ENCODE peak calls at places on chromosomes 6 and 20, in seven cellular contexts. R is IMR-90, Y is H9, A is mesendoderm, L is trophoblast cell, C is H1, T is mesenchymal stem cell. X is an unnamed sample.

GRCh38 chr6:89080281-89081128 is at the start of gene PNRC1:
- DNase-seq in R (peak; percentile 98), Y (peak; percentile 100), A (peak; percentile 99), L (peak; percentile 100), C (peak; percentile 100), T (peak; percentile 99), X (peak; percentile 99)

GRCh38 chr6:161222706-161223234 is 51.1 kb downstream of the AGPAT4 start:
- DNase-seq in R (no peak), Y (no peak), A (no peak), L (no peak), C (no peak), T (no peak), X (no peak)

GRCh38 chr6:84657486-84657885 is 106.9 kb downstream of the TBX18 start:
- DNase-seq in R (no peak), Y (no peak), A (no peak), L (no peak), C (no peak), T (no peak), X (no peak)

GRCh38 chr20:19789009-19789408 is 31.0 kb downstream of the RIN2 start:
- DNase-seq in R (no peak), Y (no peak), A (peak; percentile 25), L (no peak), C (no peak), T (no peak), X (no peak)

GRCh38 chr6:97674802-97675201 is 391.8 kb upstream of the MMS22L start:
- DNase-seq in R (peak; percentile 90), Y (no peak), A (peak; percentile 17), L (no peak), C (no peak), T (peak; percentile 51), X (no peak)

GRCh38 chr20:51368461-51369211 is 173.9 kb downstream of the NFATC2 start:
- DNase-seq in R (peak; percentile 55), Y (no peak), A (no peak), L (no peak), C (no peak), T (peak; percentile 36), X (no peak)

GRCh38 chr6:116220172-116220571 is 33.7 kb downstream of the TSPYL4 start:
- DNase-seq in R (peak; percentile 10), Y (no peak), A (no peak), L (no peak), C (no peak), T (peak; percentile 54), X (no peak)

GRCh38 chr6:20846602-20847028 is 312.4 kb downstream of the CDKAL1 start:
- DNase-seq in R (peak; percentile 46), Y (no peak), A (no peak), L (no peak), C (no peak), T (peak; percentile 57), X (no peak)

GRCh38 chr20:62936996-62937352 is 973 bp upstream of the GID8 start:
- DNase-seq in R (peak; percentile 83), Y (no peak), A (peak; percentile 67), L (peak; percentile 68), C (no peak), T (peak; percentile 80), X (no peak)

GRCh38 chr6:129598244-129599187 is 111.5 kb downstream of the ARHGAP18 start:
- DNase-seq in R (peak; percentile 84), Y (no peak), A (peak; percentile 75), L (peak; percentile 87), C (no peak), T (peak; percentile 80), X (peak; percentile 65)

GRCh38 chr6:135851442-135852271 is at the start of gene PDE7B:
- DNase-seq in R (peak; percentile 99), Y (peak; percentile 76), A (peak; percentile 79), L (peak; percentile 62), C (peak; percentile 36), T (peak; percentile 97), X (peak; percentile 15)

GRCh38 chr6:66558189-66558588 is 851.2 kb upstream of the EYS start:
- DNase-seq in R (no peak), Y (peak; percentile 30), A (peak; percentile 85), L (no peak), C (no peak), T (no peak), X (no peak)

GRCh38 chr20:6583134-6583738 is 184.2 kb upstream of the BMP2 start:
- DNase-seq in R (peak; percentile 55), Y (peak; percentile 56), A (peak; percentile 85), L (peak; percentile 54), C (peak; percentile 7), T (peak; percentile 68), X (peak; percentile 65)

GRCh38 chr6:14452567-14453527 is 335.3 kb downstream of the CD83 start:
- DNase-seq in R (no peak), Y (no peak), A (no peak), L (peak; percentile 74), C (no peak), T (no peak), X (no peak)

GRCh38 chr6:113995632-113996031 is 24.7 kb upstream of the HDAC2 start:
- DNase-seq in R (peak; percentile 98), Y (peak; percentile 54), A (peak; percentile 95), L (peak; percentile 92), C (no peak), T (peak; percentile 92), X (no peak)

GRCh38 chr20:41004561-41005360 is 23.9 kb upstream of the TOP1 start:
- DNase-seq in R (peak; percentile 44), Y (no peak), A (no peak), L (no peak), C (no peak), T (peak; percentile 52), X (no peak)

GRCh38 chr6:13091192-13091591 is 237.1 kb downstream of the TBC1D7 start:
- DNase-seq in R (no peak), Y (no peak), A (no peak), L (no peak), C (no peak), T (no peak), X (no peak)

GRCh38 chr20:44388466-44389023 is 33.0 kb downstream of the HNF4A start:
- DNase-seq in R (peak; percentile 59), Y (peak; percentile 94), A (peak; percentile 94), L (peak; percentile 95), C (peak; percentile 83), T (peak; percentile 58), X (peak; percentile 62)

GRCh38 chr20:43397147-43397546 is 60.5 kb upstream of the SRSF6 start:
- DNase-seq in R (no peak), Y (no peak), A (no peak), L (no peak), C (no peak), T (no peak), X (no peak)

GRCh38 chr6:125808591-125808990 is 17.8 kb downstream of the NCOA7 start:
- DNase-seq in R (no peak), Y (no peak), A (no peak), L (no peak), C (no peak), T (no peak), X (no peak)
- H3K4me1 ChIP-seq in R (peaks cover 16% of the 10 kb centered on the region), Y (no peaks in the 10 kb centered on the region), A (peaks cover 1% of the 10 kb centered on the region), L (peaks cover 10% of the 10 kb centered on the region), C (no peaks in the 10 kb centered on the region), T (peaks cover 15% of the 10 kb centered on the region), X (peaks cover 2% of the 10 kb centered on the region)

GRCh38 chr20:60867589-60867988 is 384.5 kb upstream of the CDH4 start:
- DNase-seq in R (no peak), Y (no peak), A (no peak), L (no peak), C (no peak), T (no peak), X (no peak)
- H2BK120ac ChIP-seq in R (no peak overlapping the region), Y (no peak overlapping the region), A (no peak overlapping the region), L (no peak overlapping the region), C (no peak overlapping the region), T (no peak overlapping the region), X (no peak overlapping the region)

DNA sequence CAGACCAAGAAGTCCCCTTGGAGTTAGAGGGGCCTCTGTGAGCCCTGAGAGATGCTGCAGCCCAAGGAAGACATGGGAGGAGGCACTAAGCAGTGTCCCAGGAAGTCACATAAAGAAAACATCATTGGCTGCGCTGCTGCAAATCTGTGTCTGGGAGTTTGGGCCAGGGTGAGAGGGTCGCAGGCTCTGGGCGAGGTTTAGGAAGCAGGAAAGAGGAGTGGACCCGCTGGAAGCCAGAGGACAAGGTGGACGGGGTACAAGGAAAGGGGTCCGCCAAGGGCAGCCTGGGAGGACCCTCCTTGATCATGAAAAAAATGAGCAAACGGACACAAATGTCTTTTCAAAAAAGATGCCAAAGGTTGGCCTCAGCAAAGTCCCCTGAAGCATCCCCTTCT is 15.5 kb upstream of the SERPINB1 start:
- DNase-seq in R (no peak), Y (no peak), A (no peak), L (no peak), C (no peak), T (no peak), X (no peak)
- H3K4me1 ChIP-seq in R (peaks cover 29% of the 10 kb centered on the region), Y (peaks cover 11% of the 10 kb centered on the region), A (peaks cover 14% of the 10 kb centered on the region), L (peaks cover 14% of the 10 kb centered on the region), C (peaks cover 11% of the 10 kb centered on the region), T (peaks cover 9% of the 10 kb centered on the region), X (peaks cover 21% of the 10 kb centered on the region)

GRCh38 chr20:21550587-21550986 is 36.7 kb upstream of the NKX2-2 start:
- DNase-seq in R (no peak), Y (no peak), A (no peak), L (no peak), C (no peak), T (no peak), X (no peak)
- H2BK120ac ChIP-seq in R (no peak overlapping the region), Y (no peak overlapping the region), A (no peak overlapping the region), L (no peak overlapping the region), C (no peak overlapping the region), T (no peak overlapping the region), X (no peak overlapping the region)

GRCh38 chr6:31727717-31728671 is 1.1 kb downstream of the DDAH2 start:
- DNase-seq in R (no peak), Y (no peak), A (no peak), L (no peak), C (no peak), T (no peak), X (no peak)

GRCh38 chr6:31730631-31731086 is 1.6 kb upstream of the DDAH2 start:
- DNase-seq in R (no peak), Y (peak; percentile 39), A (no peak), L (peak; percentile 23), C (no peak), T (no peak), X (no peak)

GRCh38 chr6:31729979-31730630 is 1.0 kb upstream of the DDAH2 start:
- DNase-seq in R (peak; percentile 85), Y (peak; percentile 94), A (peak; percentile 94), L (peak; percentile 77), C (peak; percentile 84), T (peak; percentile 92), X (peak; percentile 93)

GRCh38 chr6:31729515-31729978 is 448 bp upstream of the DDAH2 start:
- DNase-seq in R (peak; percentile 79), Y (peak; percentile 95), A (peak; percentile 97), L (peak; percentile 85), C (peak; percentile 87), T (peak; percentile 95), X (peak; percentile 92)

GRCh38 chr6:31728767-31729514 is at the start of gene DDAH2:
- DNase-seq in R (no peak), Y (no peak), A (no peak), L (peak; percentile 65), C (no peak), T (no peak), X (no peak)
- H3K4me1 ChIP-seq in R (peaks cover 3% of the 10 kb centered on the region), Y (peaks cover under 1% of the 10 kb centered on the region), A (peaks cover 5% of the 10 kb centered on the region), L (peaks cover 7% of the 10 kb centered on the region), C (peaks cover 3% of the 10 kb centered on the region), T (peaks cover 18% of the 10 kb centered on the region), X (peaks cover 9% of the 10 kb centered on the region)